ENCODE peak calls at places on chromosomes 11 and 22, in five cellular contexts. O is A549; K is CD8-positive, alpha-beta T cell; Z is CD8-positive, alpha-beta memory T cell; Q is tibial nerve. S is an unnamed sample. For H3K9me3, the result is how much of the 10 kb centered on the place peaks cover.

GRCh38 chr11:130472434-130472961 is 24.1 kb downstream of the ADAMTS15 start:
- DNase-seq in O (no peak), K (no peak), Z (no peak), Q (no peak), S (no peak)

GRCh38 chr22:17753401-17753989 is 20.8 kb downstream of the BID start:
- DNase-seq in O (no peak), K (no peak), Z (no peak), Q (no peak), S (no peak)

GRCh38 chr22:30277547-30278344 is 11.1 kb upstream of the OSM start:
- DNase-seq in O (no peak), K (no peak), Z (no peak), Q (no peak), S (no peak)

GRCh38 chr11:9566561-9567063 is 6.9 kb upstream of the WEE1 start:
- DNase-seq in O (no peak), K (no peak), Z (no peak), Q (no peak), S (no peak)

GRCh38 chr11:122100222-122101080 is 15.6 kb downstream of the BLID start:
- DNase-seq in O (no peak), K (no peak), Z (no peak), Q (peak), S (peak)

GRCh38 chr22:30233582-30233981 is 13.0 kb downstream of the LIF start:
- DNase-seq in O (no peak), K (no peak), Z (no peak), Q (no peak), S (no peak)

GRCh38 chr11:69380451-69380901 is 86.5 kb downstream of the MYEOV start:
- DNase-seq in O (no peak), K (no peak), Z (no peak), Q (no peak), S (no peak)

GRCh38 chr22:20115691-20116375 is at the start of gene RANBP1:
- DNase-seq in O (no peak), K (no peak), Z (no peak), Q (no peak), S (no peak)

GRCh38 chr11:107624983-107625779 is 34.2 kb downstream of the ELMOD1 start:
- DNase-seq in O (no peak), K (no peak), Z (no peak), Q (no peak), S (no peak)

GRCh38 chr11:69398529-69399492 is 82.7 kb upstream of the LINC01488 start:
- DNase-seq in O (no peak), K (no peak), Z (no peak), Q (no peak), S (no peak)

GRCh38 chr22:37426532-37427127 is 649 bp downstream of the ELFN2 start:
- DNase-seq in O (no peak), K (no peak), Z (no peak), Q (no peak), S (no peak)

GRCh38 chr11:74168838-74169237 is 2.0 kb downstream of the C2CD3 start:
- DNase-seq in O (no peak), K (no peak), Z (no peak), Q (no peak), S (no peak)

GRCh38 chr11:70029115-70029830 is 48.8 kb upstream of the ANO1 start:
- DNase-seq in O (no peak), K (no peak), Z (no peak), Q (no peak), S (no peak)

GRCh38 chr11:134580635-134581025 is 168.6 kb upstream of the B3GAT1 start:
- DNase-seq in O (no peak), K (no peak), Z (no peak), Q (no peak), S (no peak)

GRCh38 chr11:75024764-75025211 is 36.1 kb downstream of the NEU3 start:
- DNase-seq in O (no peak), K (no peak), Z (no peak), Q (no peak), S (no peak)

GRCh38 chr22:22745225-22746060 is 101.0 kb downstream of the GGTLC2 start:
- DNase-seq in O (peak), K (peak), Z (peak), Q (no peak), S (no peak)

GRCh38 chr22:44847380-44847779 is 95.0 kb downstream of the ARHGAP8 start:
- DNase-seq in O (no peak), K (no peak), Z (no peak), Q (no peak), S (no peak)

GRCh38 chr22:42461511-42461910 is 29.3 kb upstream of the NFAM1 start:
- DNase-seq in O (no peak), K (no peak), Z (no peak), Q (no peak), S (no peak)

GRCh38 chr11:34988294-34989255 is 72.2 kb downstream of the PDHX start:
- DNase-seq in O (no peak), K (no peak), Z (no peak), Q (no peak), S (no peak)

GRCh38 chr22:24208012-24208749 is 26.9 kb downstream of the SUSD2 start:
- DNase-seq in O (peak), K (no peak), Z (no peak), Q (peak), S (peak)

GRCh38 chr11:93248602-93249001 is 50.8 kb upstream of the SLC36A4 start:
- DNase-seq in O (no peak), K (no peak), Z (no peak), Q (no peak), S (no peak)

GRCh38 chr22:36471341-36471821 is 10.1 kb downstream of the TXN2 start:
- DNase-seq in O (no peak), K (no peak), Z (no peak), Q (no peak), S (no peak)

GRCh38 chr11:76339217-76339616 is 41.7 kb downstream of the THAP12 start:
- DNase-seq in O (no peak), K (no peak), Z (no peak), Q (peak), S (no peak)

GRCh38 chr11:29153078-29153477 is 863.8 kb downstream of the KCNA4 start:
- DNase-seq in O (no peak), K (no peak), Z (no peak), Q (no peak), S (no peak)

GRCh38 chr22:41256898-41257260 is 16.1 kb upstream of the CHADL start:
- DNase-seq in O (no peak), K (no peak), Z (no peak), Q (no peak), S (no peak)

GRCh38 chr11:118609380-118610219 is 2.2 kb downstream of the PHLDB1 start:
- DNase-seq in O (no peak), K (no peak), Z (peak), Q (no peak), S (no peak)

GRCh38 chr11:20448838-20449237 is 61.3 kb downstream of the PRMT3 start:
- DNase-seq in O (no peak), K (no peak), Z (no peak), Q (no peak), S (no peak)

GRCh38 chr11:67397986-67398660 is 3.5 kb downstream of the PPP1CA start:
- DNase-seq in O (no peak), K (no peak), Z (no peak), Q (no peak), S (no peak)

GRCh38 chr11:79413258-79413657 is 27.6 kb downstream of the TENM4 start:
- DNase-seq in O (no peak), K (no peak), Z (no peak), Q (peak), S (peak)

GRCh38 chr11:1238767-1239595 is 16.1 kb downstream of the MUC5B start:
- DNase-seq in O (no peak), K (no peak), Z (no peak), Q (no peak), S (no peak)

GRCh38 chr11:64007160-64007628 is 21.0 kb downstream of the OTUB1 start:
- DNase-seq in O (peak), K (no peak), Z (no peak), Q (no peak), S (no peak)

GRCh38 chr11:1484716-1485503 is 1.7 kb downstream of the MOB2 start:
- DNase-seq in O (no peak), K (no peak), Z (no peak), Q (no peak), S (no peak)

GRCh38 chr11:22869325-22869724 is 9.1 kb upstream of the CCDC179 start:
- DNase-seq in O (no peak), K (no peak), Z (no peak), Q (no peak), S (no peak)

GRCh38 chr11:64870176-64870892 is 8.1 kb downstream of the EHD1 start:
- DNase-seq in O (no peak), K (no peak), Z (no peak), Q (no peak), S (no peak)

GRCh38 chr11:69618237-69618636 is 22.7 kb upstream of the CCND1 start:
- DNase-seq in O (no peak), K (no peak), Z (no peak), Q (no peak), S (no peak)

GRCh38 chr11:44049832-44050231 is 2.1 kb downstream of the ACCSL start:
- DNase-seq in O (no peak), K (no peak), Z (no peak), Q (no peak), S (no peak)

GRCh38 chr11:44047298-44047697 is 483 bp upstream of the ACCSL start:
- DNase-seq in O (no peak), K (no peak), Z (no peak), Q (no peak), S (no peak)

GRCh38 chr11:44046202-44046601 is 1.6 kb upstream of the ACCSL start:
- DNase-seq in O (no peak), K (no peak), Z (no peak), Q (no peak), S (no peak)

GRCh38 chr11:44051171-44051570 is 3.4 kb downstream of the ACCSL start:
- DNase-seq in O (no peak), K (no peak), Z (no peak), Q (no peak), S (no peak)

DNA sequence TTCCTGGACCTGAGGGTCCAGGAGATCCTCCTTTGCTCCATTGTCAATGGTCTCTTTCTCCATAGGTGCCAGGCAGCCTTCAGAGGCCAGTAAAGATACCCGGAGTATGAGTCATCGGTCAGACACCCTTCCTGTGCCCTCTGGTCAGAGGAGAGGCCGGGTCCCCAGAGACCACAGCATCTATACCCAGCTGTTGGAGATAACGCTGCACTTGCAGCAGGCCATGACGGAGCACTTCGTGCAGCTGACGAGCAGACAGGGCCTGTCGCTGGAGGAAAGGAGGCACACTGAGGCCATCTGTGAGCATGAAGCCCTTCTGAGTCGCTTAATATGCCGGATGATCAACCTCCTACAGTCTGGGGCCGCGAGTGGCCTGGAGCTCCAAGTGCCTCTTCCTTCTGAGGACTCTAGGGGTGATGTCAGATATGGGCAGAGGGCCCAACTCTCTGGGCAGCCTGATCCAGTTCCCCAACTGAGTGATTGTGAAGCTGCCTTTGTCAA is at the start of gene ACCSL:
- DNase-seq in O (no peak), K (no peak), Z (no peak), Q (no peak), S (no peak)
- H3K9me3 ChIP-seq in O (under half), K (under half), Z (under half), Q (under half), S (under half)

GRCh38 chr11:28137832-28138231 is 29.6 kb downstream of the METTL15 start:
- DNase-seq in O (no peak), K (no peak), Z (no peak), Q (no peak), S (no peak)

GRCh38 chr11:28142724-28143123 is 34.5 kb downstream of the METTL15 start:
- DNase-seq in O (no peak), K (no peak), Z (no peak), Q (no peak), S (no peak)

GRCh38 chr11:28139848-28140415 is 31.7 kb downstream of the METTL15 start:
- DNase-seq in O (no peak), K (no peak), Z (no peak), Q (no peak), S (no peak)

GRCh38 chr11:28144808-28145207 is 36.6 kb downstream of the METTL15 start:
- DNase-seq in O (no peak), K (no peak), Z (no peak), Q (no peak), S (no peak)

GRCh38 chr11:28140689-28141455 is 32.7 kb downstream of the METTL15 start:
- DNase-seq in O (no peak), K (no peak), Z (no peak), Q (no peak), S (no peak)
- H3K9me3 ChIP-seq in O (under half), K (under half), Z (under half), Q (under half), S (under half)

DNA sequence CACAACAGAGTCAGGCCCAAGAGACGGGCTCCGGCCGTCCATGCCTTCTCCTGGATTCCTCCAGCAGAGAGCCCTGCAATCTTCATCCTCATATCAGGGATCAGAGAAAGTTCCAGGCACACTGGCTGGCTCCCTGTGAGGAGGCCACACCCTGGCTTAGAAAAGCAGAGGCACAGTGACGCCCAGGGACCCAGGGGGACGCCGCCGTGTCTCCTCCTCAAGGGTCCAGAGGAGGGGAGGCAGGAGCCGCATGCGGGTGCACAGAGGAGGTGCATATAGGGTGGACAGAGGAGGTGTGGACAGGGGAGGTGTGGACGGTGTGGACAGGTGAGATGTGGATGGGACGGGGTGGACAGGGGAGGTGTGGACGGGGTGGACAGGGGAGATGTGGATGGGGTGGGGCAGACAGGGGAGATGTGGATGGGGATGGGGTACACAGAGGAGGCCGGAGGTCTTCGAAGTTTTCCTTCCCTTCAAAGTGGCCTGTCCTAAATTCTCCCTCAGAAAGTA is 1521.9 kb downstream of the BRD1 start:
- DNase-seq in O (no peak), K (no peak), Z (no peak), Q (no peak), S (no peak)
- H3K9me3 ChIP-seq in O (under half), K (under half), Z (under half), Q (under half), S (half or more)

GRCh38 chr11:120335928-120336640 is at the start of gene ARHGEF12:
- DNase-seq in O (peak), K (peak), Z (peak), Q (peak), S (peak)
- H3K9me3 ChIP-seq in O (under half), K (under half), Z (under half), Q (under half), S (under half)

GRCh38 chr11:54985731-54986130 is 276.2 kb upstream of the TRIM48 start:
- DNase-seq in O (no peak), K (no peak), Z (no peak), Q (no peak), S (no peak)
- H3K9me3 ChIP-seq in O (under half), K (under half), Z (under half), Q (under half), S (under half)

GRCh38 chr11:3370268-3370870 is 8.6 kb downstream of the ZNF195 start:
- DNase-seq in O (no peak), K (no peak), Z (no peak), Q (no peak), S (no peak)

GRCh38 chr11:3367221-3367620 is 11.7 kb downstream of the ZNF195 start:
- DNase-seq in O (no peak), K (no peak), Z (no peak), Q (no peak), S (no peak)

GRCh38 chr11:3369366-3369765 is 9.6 kb downstream of the ZNF195 start:
- DNase-seq in O (no peak), K (no peak), Z (no peak), Q (no peak), S (no peak)

GRCh38 chr11:3368199-3368598 is 10.7 kb downstream of the ZNF195 start:
- DNase-seq in O (no peak), K (no peak), Z (no peak), Q (no peak), S (no peak)
- H3K9me3 ChIP-seq in O (half or more), K (under half), Z (under half), Q (under half), S (under half)

GRCh38 chr22:49643998-49644397 is 183.7 kb downstream of the BRD1 start:
- DNase-seq in O (no peak), K (no peak), Z (no peak), Q (no peak), S (no peak)

GRCh38 chr22:49642741-49643140 is 184.9 kb downstream of the BRD1 start:
- DNase-seq in O (no peak), K (no peak), Z (no peak), Q (no peak), S (no peak)

GRCh38 chr22:49642331-49642730 is 185.3 kb downstream of the BRD1 start:
- DNase-seq in O (no peak), K (no peak), Z (no peak), Q (no peak), S (no peak)

GRCh38 chr22:49641770-49642313 is 185.8 kb downstream of the BRD1 start:
- DNase-seq in O (no peak), K (no peak), Z (no peak), Q (no peak), S (no peak)

GRCh38 chr22:49643466-49643865 is 184.2 kb downstream of the BRD1 start:
- DNase-seq in O (no peak), K (no peak), Z (no peak), Q (no peak), S (no peak)
- H3K9me3 ChIP-seq in O (under half), K (under half), Z (under half), Q (under half), S (half or more)